ENCODE peak calls at places on chromosome 16, in nine cellular contexts. N, H, K, B, T, X, E, O and F are unnamed samples.

GRCh38 chr16:72983241-72983640 is 64.7 kb downstream of the ZFHX3 start:
- DNase-seq in O (no peak), T (no peak), E (no peak), B (no peak), H (no peak), N (no peak), K (no peak), X (no peak), F (no peak)

GRCh38 chr16:82660966-82661365 is 34.2 kb downstream of the CDH13 start:
- DNase-seq in O (no peak), B (no peak), T (no peak), K (no peak), N (no peak), X (no peak), H (no peak), E (no peak), F (no peak)

GRCh38 chr16:3223913-3224515 is 10.9 kb downstream of the ZNF200 start:
- DNase-seq in T (no peak), O (no peak), H (no peak), N (peak), K (no peak), X (no peak), E (no peak), B (no peak), F (no peak)

GRCh38 chr16:89023621-89024511 is 46.9 kb upstream of the CBFA2T3 start:
- DNase-seq in K (peak), B (no peak), T (peak), N (no peak), O (no peak), H (no peak), X (no peak), E (no peak), F (no peak)

GRCh38 chr16:16992986-16993783 is 477.6 kb downstream of the XYLT1 start:
- DNase-seq in T (no peak), N (no peak), X (no peak), B (no peak), E (no peak), K (no peak), H (no peak), O (no peak), F (peak)

GRCh38 chr16:84121007-84121406 is 4.3 kb upstream of the MBTPS1 start:
- DNase-seq in K (no peak), O (no peak), H (no peak), T (no peak), B (no peak), X (no peak), N (no peak), E (no peak), F (no peak)

GRCh38 chr16:90019543-90020259 is 445 bp upstream of the DBNDD1 start:
- DNase-seq in N (peak), X (peak), E (peak), K (no peak), T (peak), O (peak), H (no peak), B (no peak), F (no peak)

GRCh38 chr16:69055003-69055402 is 50.5 kb upstream of the HAS3 start:
- DNase-seq in T (no peak), H (no peak), B (no peak), N (no peak), K (no peak), X (no peak), E (no peak), O (no peak), F (no peak)

GRCh38 chr16:14529010-14529669 is 100.9 kb downstream of the PARN start:
- DNase-seq in N (peak), X (peak), O (peak), H (peak), B (peak), E (peak), T (no peak), K (peak), F (peak)

GRCh38 chr16:17369441-17369951 is 101.3 kb downstream of the XYLT1 start:
- DNase-seq in O (peak), T (peak), H (no peak), E (peak), N (no peak), B (no peak), K (no peak), X (peak), F (peak)

GRCh38 chr16:30472328-30472942 is at the start of gene ITGAL:
- DNase-seq in O (peak), X (no peak), E (peak), T (peak), N (no peak), B (no peak), H (no peak), K (no peak), F (peak)
- H3K4me3 ChIP-seq in O (no peak), X (no peak), E (no peak), T (no peak), N (no peak), B (no peak), H (no peak), K (no peak), F (peak)

GRCh38 chr16:789451-789850 is 1.0 kb downstream of the CHTF18 start:
- DNase-seq in H (no peak), O (no peak), B (no peak), X (no peak), T (no peak), E (no peak), N (no peak), K (no peak), F (no peak)
- H3K4me3 ChIP-seq in H (no peak), O (no peak), B (peak), X (peak), T (no peak), E (no peak), N (peak), K (no peak), F (peak)

DNA sequence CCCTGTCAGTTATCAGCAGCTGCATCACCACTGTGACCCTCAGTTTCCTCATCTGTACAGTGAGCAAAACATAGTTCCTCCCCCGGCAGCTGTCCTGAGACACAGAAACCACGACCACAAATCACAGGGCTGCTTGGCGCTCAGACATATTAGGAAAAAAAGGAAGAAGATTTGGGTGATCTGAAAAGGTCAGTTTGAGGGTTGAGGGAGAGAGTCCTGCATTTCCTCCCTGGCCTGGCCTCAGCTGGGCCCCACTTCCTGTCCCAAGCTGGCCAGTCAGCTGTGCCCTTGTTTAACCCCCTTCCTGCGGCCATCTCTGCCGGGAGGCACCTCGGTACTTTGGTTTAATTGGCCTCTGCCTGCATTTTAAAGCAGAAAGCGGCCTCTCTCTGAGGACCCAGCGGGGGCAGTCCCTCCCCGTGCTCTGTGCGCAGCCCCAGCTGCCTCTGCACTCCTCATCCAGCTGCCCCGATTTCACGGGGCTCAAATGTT is 24.0 kb upstream of the CIBAR2 start:
- DNase-seq in E (no peak), K (peak), N (no peak), T (no peak), B (no peak), O (peak), X (no peak), H (no peak), F (no peak)
- H3K4me3 ChIP-seq in E (no peak), K (no peak), N (no peak), T (no peak), B (no peak), O (no peak), X (no peak), H (no peak), F (no peak)

GRCh38 chr16:57808589-57808988 is 6.3 kb upstream of the KIFC3 start:
- DNase-seq in O (no peak), X (no peak), N (no peak), B (no peak), E (no peak), T (no peak), H (no peak), K (no peak), F (no peak)
- H3K4me3 ChIP-seq in O (no peak), X (no peak), N (no peak), B (no peak), E (no peak), T (no peak), H (no peak), K (no peak), F (no peak)

DNA sequence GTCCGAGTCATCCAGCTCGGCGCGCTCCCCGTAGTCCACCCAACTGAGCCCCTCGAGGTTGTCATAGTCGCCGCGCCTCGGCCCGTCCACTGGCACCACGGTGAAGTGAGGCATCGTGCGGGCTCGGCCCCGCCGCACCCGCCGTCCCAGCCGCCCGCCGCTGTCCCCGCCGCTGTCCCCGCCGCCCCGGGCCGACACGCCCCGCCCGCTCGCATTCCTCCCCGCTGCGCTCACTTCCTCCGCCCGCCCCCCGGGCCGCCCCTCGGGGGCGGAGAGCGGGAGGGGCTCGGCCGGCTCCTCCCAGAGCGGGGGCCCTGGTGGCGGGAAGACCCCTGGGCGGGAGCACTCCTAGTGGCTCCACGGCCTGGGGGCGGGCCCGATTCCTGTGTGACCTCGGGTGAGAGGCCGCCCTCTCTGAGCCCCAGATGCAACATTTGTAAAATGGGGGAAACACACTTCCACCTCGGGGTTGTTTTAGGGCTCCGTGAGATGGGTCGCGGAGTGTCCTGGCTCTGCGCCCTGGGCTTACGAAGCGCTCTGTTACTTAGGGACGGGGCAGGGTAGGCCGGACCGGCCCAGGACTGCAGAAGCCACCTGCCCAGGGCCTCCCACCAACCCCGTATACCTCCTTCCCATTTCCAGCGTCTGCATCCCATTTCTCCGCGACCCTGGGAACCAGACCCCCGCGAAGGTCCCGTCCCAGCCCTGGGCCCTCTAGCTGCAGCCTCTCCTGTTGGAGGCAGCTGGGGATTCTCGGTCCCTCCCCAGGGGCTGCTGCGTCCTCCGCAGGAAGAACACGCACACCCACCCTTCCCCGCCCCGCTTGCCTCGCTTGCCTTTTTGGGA is at the start of gene SLC12A4:
- DNase-seq in E (peak), O (peak), K (peak), X (peak), H (peak), T (peak), B (no peak), N (peak), F (peak)
- H3K4me3 ChIP-seq in E (peak), O (peak), K (peak), X (peak), H (peak), T (peak), B (peak), N (peak), F (peak)

GRCh38 chr16:67162439-67163163 is 1.9 kb upstream of the HSF4 start:
- DNase-seq in K (no peak), T (peak), N (no peak), O (no peak), B (no peak), X (peak), H (no peak), E (no peak), F (no peak)
- H3K4me3 ChIP-seq in K (no peak), T (peak), N (no peak), O (no peak), B (no peak), X (no peak), H (peak), E (no peak), F (no peak)

DNA sequence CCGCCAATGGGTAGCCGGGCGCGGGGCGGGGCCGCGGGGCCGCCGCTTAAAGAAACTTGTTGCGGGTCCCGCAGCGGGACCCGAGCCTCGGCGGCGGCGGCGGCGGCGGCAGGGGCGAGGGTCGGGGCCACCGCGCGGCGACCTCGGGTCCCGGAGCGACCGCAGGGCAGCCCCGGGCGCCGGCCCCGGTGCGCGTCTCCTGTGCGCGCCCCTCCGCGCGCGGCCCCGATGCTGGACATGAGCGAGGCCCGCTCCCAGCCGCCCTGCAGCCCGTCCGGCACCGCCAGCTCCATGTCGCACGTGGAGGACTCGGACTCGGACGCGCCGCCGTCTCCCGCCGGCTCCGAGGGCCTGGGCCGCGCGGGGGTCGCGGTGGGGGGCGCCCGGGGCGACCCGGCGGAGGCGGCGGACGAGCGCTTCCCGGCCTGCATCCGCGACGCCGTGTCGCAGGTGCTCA is at the start of gene SOX8:
- DNase-seq in B (no peak), T (peak), X (no peak), E (no peak), O (no peak), K (peak), H (no peak), N (no peak), F (no peak)
- H3K4me3 ChIP-seq in B (peak), T (peak), X (peak), E (no peak), O (no peak), K (peak), H (peak), N (peak), F (peak)

DNA sequence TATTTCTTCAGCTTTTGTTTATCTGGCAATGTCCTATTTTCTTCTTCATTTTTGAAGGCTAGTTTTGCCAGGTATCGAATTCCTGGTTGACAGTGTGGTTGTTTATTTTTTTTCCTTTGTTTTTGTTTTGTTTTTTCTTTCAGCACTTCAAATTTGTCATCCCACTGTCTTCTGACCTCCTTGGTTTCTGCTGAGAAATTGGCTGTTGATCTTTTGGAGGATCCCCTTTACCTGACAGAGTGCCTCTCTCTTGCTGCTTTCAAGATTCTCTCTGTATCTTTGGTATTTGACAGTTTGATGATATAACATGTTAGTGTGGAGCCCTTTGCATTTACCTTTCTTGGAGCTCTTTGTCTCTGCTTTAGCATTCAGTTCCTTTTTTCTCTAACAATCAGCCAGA is 9.6 kb upstream of the ATF7IP2 start:
- DNase-seq in T (no peak), B (no peak), H (no peak), X (no peak), E (no peak), K (no peak), O (no peak), N (no peak), F (no peak)
- H3K4me3 ChIP-seq in T (no peak), B (no peak), H (no peak), X (no peak), E (no peak), K (no peak), O (no peak), N (no peak), F (no peak)